ENCODE peak calls at places on chromosomes 7 and 10, in eight cellular contexts. F, H, L, O, B, T, G and X are unnamed samples.

GRCh38 chr7:87413951-87414381 is 61.5 kb downstream of the ABCB4 start:
- DNase-seq in G (peak), L (peak), O (peak), B (peak), F (no peak), T (no peak), H (no peak), X (no peak)

GRCh38 chr7:1946461-1947450 is 276.7 kb downstream of the ELFN1 start:
- DNase-seq in F (no peak), G (no peak), B (no peak), L (no peak), O (no peak), T (no peak), H (no peak), X (peak)

GRCh38 chr10:126387041-126387908 is 1.0 kb downstream of the ADAM12 start:
- DNase-seq in G (peak), B (peak), H (no peak), F (peak), O (peak), T (peak), L (peak), X (peak)

GRCh38 chr7:42217548-42217947 is 19.5 kb downstream of the GLI3 start:
- DNase-seq in T (no peak), F (no peak), H (no peak), G (no peak), L (no peak), B (no peak), O (no peak), X (no peak)

GRCh38 chr7:157689269-157690057 is 352.7 kb downstream of the DNAJB6 start:
- DNase-seq in L (no peak), B (no peak), H (no peak), O (no peak), F (no peak), T (no peak), G (no peak), X (no peak)

GRCh38 chr7:159096736-159097581 is 47.7 kb downstream of the VIPR2 start:
- DNase-seq in F (no peak), O (peak), G (no peak), H (peak), T (peak), L (no peak), B (no peak), X (no peak)

GRCh38 chr7:2785071-2785500 is 59.0 kb downstream of the GNA12 start:
- DNase-seq in G (no peak), O (peak), T (no peak), F (no peak), H (no peak), B (peak), L (no peak), X (no peak)

GRCh38 chr10:44958897-44959242 is 732 bp upstream of the RASSF4 start:
- DNase-seq in H (no peak), G (no peak), O (no peak), B (no peak), T (no peak), F (no peak), L (no peak), X (no peak)

GRCh38 chr7:11557627-11558026 is 274.4 kb downstream of the THSD7A start:
- DNase-seq in F (no peak), H (no peak), B (no peak), O (peak), T (peak), L (no peak), G (peak), X (no peak)

GRCh38 chr7:73308665-73309214 is at the start of gene NSUN5:
- DNase-seq in B (peak), H (peak), G (peak), T (peak), O (peak), L (no peak), F (peak), X (peak)

GRCh38 chr7:81186691-81187090 is 267.8 kb upstream of the SEMA3C start:
- DNase-seq in L (no peak), G (no peak), F (no peak), B (peak), O (no peak), T (no peak), H (no peak), X (no peak)

GRCh38 chr10:100024741-100025140 is 15.0 kb upstream of the DNMBP start:
- DNase-seq in F (no peak), L (no peak), O (no peak), B (no peak), G (no peak), H (no peak), T (no peak), X (no peak)

GRCh38 chr7:129831424-129832058 is 121.2 kb downstream of the UBE2H start:
- DNase-seq in G (peak), F (no peak), B (peak), L (peak), H (no peak), T (no peak), O (peak), X (no peak)

GRCh38 chr7:84009051-84009450 is 185.5 kb downstream of the SEMA3A start:
- DNase-seq in B (peak), F (no peak), T (no peak), H (no peak), G (no peak), O (no peak), L (no peak), X (no peak)

GRCh38 chr10:97812696-97813095 is 36.9 kb upstream of the GOLGA7B start:
- DNase-seq in F (no peak), B (no peak), G (no peak), H (no peak), L (no peak), T (no peak), O (no peak), X (no peak)

GRCh38 chr10:72814134-72814790 is 79.3 kb upstream of the OIT3 start:
- DNase-seq in F (no peak), G (no peak), L (no peak), T (peak), H (no peak), B (peak), O (no peak), X (no peak)

GRCh38 chr10:127462643-127463295 is 86.3 kb upstream of the NPS start:
- DNase-seq in F (no peak), H (no peak), T (no peak), B (no peak), O (no peak), L (no peak), G (no peak), X (no peak)

GRCh38 chr10:118900617-118901016 is 128.9 kb upstream of the NANOS1 start:
- DNase-seq in O (no peak), L (no peak), G (no peak), F (no peak), B (no peak), T (no peak), H (no peak), X (no peak)

GRCh38 chr10:104314591-104315485 is 23.4 kb downstream of the ITPRIP start:
- DNase-seq in T (no peak), F (no peak), L (no peak), H (no peak), O (no peak), B (no peak), G (no peak), X (no peak)
- TF ChIP-seq CTCF in T (no peak), F (no peak), L (no peak), H (no peak), O (no peak), B (no peak), G (no peak), X (no peak)

DNA sequence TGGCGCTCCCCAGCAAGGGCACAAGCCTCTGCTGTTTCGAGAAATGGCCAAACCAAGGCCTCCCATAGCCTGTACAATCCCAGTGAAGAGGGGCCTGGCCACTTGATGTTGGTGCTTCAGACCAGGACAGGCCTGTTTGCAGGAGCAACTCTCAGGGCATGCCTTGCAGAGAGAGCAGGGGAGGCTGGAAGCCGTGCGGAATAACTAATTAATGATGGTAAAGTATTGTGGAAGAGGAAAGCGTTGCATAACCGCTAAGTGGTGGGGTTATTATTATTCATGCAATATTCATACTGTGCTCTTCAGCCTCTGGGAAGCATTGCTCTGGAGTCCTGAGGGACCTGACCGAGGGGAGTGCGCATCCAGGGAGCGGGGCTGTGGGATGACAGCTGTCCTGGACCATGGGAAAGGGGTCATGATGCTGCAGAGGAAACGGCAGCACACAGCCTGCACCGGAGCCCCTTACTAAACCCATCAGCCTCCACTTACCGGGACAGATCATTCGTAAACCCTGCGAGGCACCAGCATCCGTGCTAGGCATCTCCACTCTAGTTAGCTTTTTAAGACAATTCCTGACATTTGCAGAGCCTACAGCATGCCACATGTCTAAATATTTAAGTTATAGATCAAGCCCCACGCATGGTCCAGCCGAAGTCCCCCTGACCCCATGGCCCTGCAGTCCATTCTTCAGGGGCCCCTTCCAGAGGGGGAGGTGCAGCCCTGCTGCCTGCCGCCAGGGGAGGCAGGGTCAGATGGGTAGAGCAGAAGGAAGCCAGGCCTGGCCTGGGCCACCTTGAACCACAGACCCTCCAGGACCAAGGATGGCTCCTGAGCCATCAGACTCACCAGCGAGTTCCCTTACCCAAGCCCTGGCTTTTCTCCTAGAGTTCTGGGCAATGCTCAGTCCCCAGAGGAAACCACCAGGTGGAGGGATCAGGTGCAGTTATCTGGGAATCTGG is 11.6 kb downstream of the TMEM273 start:
- DNase-seq in G (no peak), B (no peak), T (no peak), F (no peak), O (no peak), H (no peak), L (no peak), X (peak)
- TF ChIP-seq CTCF in G (no peak), B (no peak), T (no peak), F (no peak), O (no peak), H (no peak), L (no peak), X (no peak)

GRCh38 chr10:104052351-104052885 is 33.3 kb downstream of the COL17A1 start:
- DNase-seq in F (no peak), H (no peak), O (no peak), G (no peak), L (no peak), T (no peak), B (peak), X (no peak)
- TF ChIP-seq CTCF in F (no peak), H (no peak), O (no peak), G (no peak), L (no peak), T (no peak), B (no peak), X (no peak)

GRCh38 chr10:87059401-87059800 is 35.2 kb downstream of the GLUD1 start:
- DNase-seq in O (no peak), B (no peak), G (no peak), T (no peak), H (no peak), F (no peak), L (no peak), X (no peak)

GRCh38 chr10:87053577-87054181 is 33.6 kb downstream of the FAM25A start:
- DNase-seq in B (no peak), L (no peak), T (no peak), O (no peak), H (no peak), G (no peak), F (no peak), X (no peak)

GRCh38 chr10:87058171-87058570 is 36.5 kb downstream of the GLUD1 start:
- DNase-seq in O (no peak), H (no peak), G (no peak), F (no peak), L (no peak), T (no peak), B (no peak), X (no peak)

GRCh38 chr10:87053121-87053520 is 33.0 kb downstream of the FAM25A start:
- DNase-seq in L (no peak), T (peak), B (peak), F (no peak), O (no peak), G (no peak), H (no peak), X (no peak)

DNA sequence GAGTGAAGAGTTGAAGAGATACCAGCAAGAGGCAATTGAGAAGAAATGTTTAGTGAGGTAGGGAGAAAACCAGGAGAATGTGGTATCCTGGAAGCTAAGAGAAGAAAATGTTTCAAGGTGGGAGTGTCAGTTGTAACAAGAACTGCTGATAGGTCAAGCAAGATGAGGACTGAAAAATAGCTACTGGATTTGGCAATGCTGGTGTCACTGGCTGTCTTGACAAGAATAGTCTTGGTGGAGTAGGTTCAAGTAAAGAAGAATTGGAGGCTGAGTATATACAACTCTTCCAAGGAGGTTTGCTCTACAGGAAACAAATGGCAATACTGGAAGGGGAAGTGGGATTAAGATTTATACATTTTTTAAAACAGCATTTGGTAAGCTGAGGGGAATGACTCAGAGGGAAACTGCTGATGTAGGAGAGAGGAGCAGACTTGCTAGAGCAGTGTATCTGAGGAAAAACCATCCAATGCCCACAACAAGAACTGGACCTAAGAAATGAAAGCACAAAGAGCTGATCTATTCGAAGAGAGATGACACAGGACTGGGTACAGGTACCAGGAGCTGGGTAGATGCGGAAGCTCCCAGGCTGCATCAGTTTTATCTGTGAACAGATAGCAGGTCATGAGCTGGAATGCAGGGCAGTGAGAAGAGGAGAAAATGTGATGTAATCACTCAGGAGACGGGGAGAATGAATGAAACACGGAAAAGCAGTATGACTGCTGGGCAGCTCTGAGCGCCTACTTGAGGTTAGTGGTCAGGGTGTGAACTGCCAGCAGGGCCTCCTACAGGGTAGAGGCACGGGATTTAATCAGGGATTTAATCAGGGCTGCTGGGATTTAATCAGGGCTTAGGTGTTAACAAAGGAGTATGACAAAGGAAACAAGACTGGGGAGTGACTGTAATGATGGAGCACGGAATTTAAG is 34.5 kb downstream of the FAM25A start:
- DNase-seq in L (peak), O (no peak), B (peak), F (no peak), T (no peak), H (no peak), G (no peak), X (no peak)
- TF ChIP-seq CTCF in L (peak), O (peak), B (peak), F (peak), T (no peak), H (no peak), G (no peak), X (no peak)